ENCODE peak calls at places on chromosomes 16 and 17, in six cellular contexts. One of them, this sample, is unnamed.

GRCh38 chr17:40560592-40561293 is 4.5 kb downstream of the CCR7 start:
- DNase-seq in keratinocyte: no peak
- DNase-seq in body of pancreas: no peak
- DNase-seq in effector memory CD4-positive, alpha-beta T cell: peak; percentile 54
- DNase-seq in fibroblast of lung: peak; percentile 76
- DNase-seq in brain microvascular endothelial cell: peak; percentile 89
- DNase-seq in this sample: peak; percentile 63

GRCh38 chr16:6837722-6838121 is 494.9 kb upstream of the RBFOX1 start:
- DNase-seq in keratinocyte: no peak
- DNase-seq in body of pancreas: no peak
- DNase-seq in effector memory CD4-positive, alpha-beta T cell: no peak
- DNase-seq in fibroblast of lung: no peak
- DNase-seq in brain microvascular endothelial cell: no peak
- DNase-seq in this sample: no peak

GRCh38 chr16:88548985-88549384 is 21.2 kb upstream of the ZC3H18 start:
- DNase-seq in keratinocyte: no peak
- DNase-seq in body of pancreas: no peak
- DNase-seq in effector memory CD4-positive, alpha-beta T cell: no peak
- DNase-seq in fibroblast of lung: no peak
- DNase-seq in brain microvascular endothelial cell: no peak
- DNase-seq in this sample: no peak

GRCh38 chr16:10824111-10824893 is 5.7 kb upstream of the TVP23A start:
- DNase-seq in keratinocyte: no peak
- DNase-seq in body of pancreas: peak; percentile 99
- DNase-seq in effector memory CD4-positive, alpha-beta T cell: no peak
- DNase-seq in fibroblast of lung: no peak
- DNase-seq in brain microvascular endothelial cell: no peak
- DNase-seq in this sample: no peak

GRCh38 chr17:41885733-41886132 is 20.5 kb upstream of the KLHL11 start:
- DNase-seq in keratinocyte: no peak
- DNase-seq in body of pancreas: no peak
- DNase-seq in effector memory CD4-positive, alpha-beta T cell: no peak
- DNase-seq in fibroblast of lung: no peak
- DNase-seq in brain microvascular endothelial cell: no peak
- DNase-seq in this sample: no peak

GRCh38 chr17:82188001-82188961 is 24.4 kb downstream of the CCDC57 start:
- DNase-seq in keratinocyte: no peak
- DNase-seq in body of pancreas: no peak
- DNase-seq in effector memory CD4-positive, alpha-beta T cell: no peak
- DNase-seq in fibroblast of lung: no peak
- DNase-seq in brain microvascular endothelial cell: no peak
- DNase-seq in this sample: no peak

GRCh38 chr16:3158498-3159314 is 23.9 kb downstream of the ZNF213 start:
- DNase-seq in keratinocyte: peak; percentile 63
- DNase-seq in body of pancreas: peak; percentile 90
- DNase-seq in effector memory CD4-positive, alpha-beta T cell: peak; percentile 93
- DNase-seq in fibroblast of lung: peak; percentile 84
- DNase-seq in brain microvascular endothelial cell: peak; percentile 80
- DNase-seq in this sample: peak; percentile 94

GRCh38 chr17:28524476-28525415 is 18.6 kb downstream of the FOXN1 start:
- DNase-seq in keratinocyte: no peak
- DNase-seq in body of pancreas: peak; percentile 68
- DNase-seq in effector memory CD4-positive, alpha-beta T cell: no peak
- DNase-seq in fibroblast of lung: peak; percentile 53
- DNase-seq in brain microvascular endothelial cell: peak; percentile 35
- DNase-seq in this sample: no peak

GRCh38 chr17:61414141-61414935 is 14.7 kb downstream of the TBX2 start:
- DNase-seq in keratinocyte: no peak
- DNase-seq in body of pancreas: no peak
- DNase-seq in effector memory CD4-positive, alpha-beta T cell: no peak
- DNase-seq in fibroblast of lung: peak; percentile 72
- DNase-seq in brain microvascular endothelial cell: no peak
- DNase-seq in this sample: no peak

GRCh38 chr16:88005148-88005547 is 53.9 kb downstream of the BANP start:
- DNase-seq in keratinocyte: no peak
- DNase-seq in body of pancreas: no peak
- DNase-seq in effector memory CD4-positive, alpha-beta T cell: no peak
- DNase-seq in fibroblast of lung: no peak
- DNase-seq in brain microvascular endothelial cell: no peak
- DNase-seq in this sample: no peak

GRCh38 chr17:10018461-10018891 is 113.4 kb upstream of the RCVRN start:
- DNase-seq in keratinocyte: no peak
- DNase-seq in body of pancreas: no peak
- DNase-seq in effector memory CD4-positive, alpha-beta T cell: no peak
- DNase-seq in fibroblast of lung: no peak
- DNase-seq in brain microvascular endothelial cell: no peak
- DNase-seq in this sample: no peak

GRCh38 chr16:1213796-1214372 is 11.2 kb downstream of the TPSG1 start:
- DNase-seq in keratinocyte: no peak
- DNase-seq in body of pancreas: no peak
- DNase-seq in effector memory CD4-positive, alpha-beta T cell: no peak
- DNase-seq in fibroblast of lung: no peak
- DNase-seq in brain microvascular endothelial cell: no peak
- DNase-seq in this sample: no peak

GRCh38 chr17:74296548-74296936 is 22.5 kb downstream of the DNAI2 start:
- DNase-seq in keratinocyte: no peak
- DNase-seq in body of pancreas: peak; percentile 76
- DNase-seq in effector memory CD4-positive, alpha-beta T cell: peak; percentile 14
- DNase-seq in fibroblast of lung: peak; percentile 44
- DNase-seq in brain microvascular endothelial cell: peak; percentile 51
- DNase-seq in this sample: peak; percentile 26

GRCh38 chr17:18037482-18037881 is 1.5 kb downstream of the ATPAF2 start:
- DNase-seq in keratinocyte: no peak
- DNase-seq in body of pancreas: no peak
- DNase-seq in effector memory CD4-positive, alpha-beta T cell: no peak
- DNase-seq in fibroblast of lung: no peak
- DNase-seq in brain microvascular endothelial cell: no peak
- DNase-seq in this sample: no peak

GRCh38 chr16:54932737-54933254 is 2.1 kb downstream of the IRX5 start:
- DNase-seq in keratinocyte: no peak
- DNase-seq in body of pancreas: no peak
- DNase-seq in effector memory CD4-positive, alpha-beta T cell: no peak
- DNase-seq in fibroblast of lung: no peak
- DNase-seq in brain microvascular endothelial cell: no peak
- DNase-seq in this sample: no peak

GRCh38 chr17:43713494-43714162 is 45.0 kb downstream of the SOST start:
- DNase-seq in keratinocyte: no peak
- DNase-seq in body of pancreas: peak; percentile 39
- DNase-seq in effector memory CD4-positive, alpha-beta T cell: no peak
- DNase-seq in fibroblast of lung: no peak
- DNase-seq in brain microvascular endothelial cell: no peak
- DNase-seq in this sample: no peak

GRCh38 chr17:41579484-41580243 is 7.0 kb downstream of the KRT14 start:
- DNase-seq in keratinocyte: peak; percentile 89
- DNase-seq in body of pancreas: peak; percentile 92
- DNase-seq in effector memory CD4-positive, alpha-beta T cell: peak; percentile 43
- DNase-seq in fibroblast of lung: peak; percentile 61
- DNase-seq in brain microvascular endothelial cell: peak; percentile 83
- DNase-seq in this sample: peak; percentile 76

GRCh38 chr17:44607836-44608690 is 48.2 kb upstream of the MEIOC start:
- DNase-seq in keratinocyte: no peak
- DNase-seq in body of pancreas: no peak
- DNase-seq in effector memory CD4-positive, alpha-beta T cell: no peak
- DNase-seq in fibroblast of lung: peak; percentile 53
- DNase-seq in brain microvascular endothelial cell: peak; percentile 32
- DNase-seq in this sample: no peak

GRCh38 chr16:86325895-86326294 is 184.4 kb upstream of the FOXF1 start:
- DNase-seq in keratinocyte: no peak
- DNase-seq in body of pancreas: no peak
- DNase-seq in effector memory CD4-positive, alpha-beta T cell: no peak
- DNase-seq in fibroblast of lung: no peak
- DNase-seq in brain microvascular endothelial cell: no peak
- DNase-seq in this sample: no peak

GRCh38 chr17:15951368-15952047 is 6.6 kb downstream of the ADORA2B start:
- DNase-seq in keratinocyte: no peak
- DNase-seq in body of pancreas: no peak
- DNase-seq in effector memory CD4-positive, alpha-beta T cell: no peak
- DNase-seq in fibroblast of lung: no peak
- DNase-seq in brain microvascular endothelial cell: no peak
- DNase-seq in this sample: no peak

GRCh38 chr17:7767425-7768021 is 50.0 kb downstream of the DNAH2 start:
- DNase-seq in keratinocyte: no peak
- DNase-seq in body of pancreas: peak; percentile 66
- DNase-seq in effector memory CD4-positive, alpha-beta T cell: no peak
- DNase-seq in fibroblast of lung: peak; percentile 85
- DNase-seq in brain microvascular endothelial cell: no peak
- DNase-seq in this sample: no peak

GRCh38 chr17:64388961-64389565 is 1.6 kb downstream of the PECAM1 start:
- DNase-seq in keratinocyte: no peak
- DNase-seq in body of pancreas: no peak
- DNase-seq in effector memory CD4-positive, alpha-beta T cell: no peak
- DNase-seq in fibroblast of lung: no peak
- DNase-seq in brain microvascular endothelial cell: no peak
- DNase-seq in this sample: peak; percentile 55

GRCh38 chr17:18151290-18151689 is 32.3 kb upstream of the ALKBH5 start:
- DNase-seq in keratinocyte: no peak
- DNase-seq in body of pancreas: no peak
- DNase-seq in effector memory CD4-positive, alpha-beta T cell: no peak
- DNase-seq in fibroblast of lung: no peak
- DNase-seq in brain microvascular endothelial cell: no peak
- DNase-seq in this sample: no peak

GRCh38 chr17:5234645-5235576 is at the start of gene SCIMP:
- DNase-seq in keratinocyte: no peak
- DNase-seq in body of pancreas: no peak
- DNase-seq in effector memory CD4-positive, alpha-beta T cell: no peak
- DNase-seq in fibroblast of lung: no peak
- DNase-seq in brain microvascular endothelial cell: no peak
- DNase-seq in this sample: no peak

GRCh38 chr16:31064882-31065461 is 9.1 kb downstream of the ZNF668 start:
- DNase-seq in keratinocyte: peak; percentile 53
- DNase-seq in body of pancreas: no peak
- DNase-seq in effector memory CD4-positive, alpha-beta T cell: no peak
- DNase-seq in fibroblast of lung: peak; percentile 93
- DNase-seq in brain microvascular endothelial cell: peak; percentile 95
- DNase-seq in this sample: no peak

GRCh38 chr17:80260791-80261158 is at the start of gene RNF213:
- DNase-seq in keratinocyte: no peak
- DNase-seq in body of pancreas: peak; percentile 68
- DNase-seq in effector memory CD4-positive, alpha-beta T cell: peak; percentile 54
- DNase-seq in fibroblast of lung: peak; percentile 19
- DNase-seq in brain microvascular endothelial cell: no peak
- DNase-seq in this sample: peak; percentile 32

GRCh38 chr16:15963307-15963910 is 14.0 kb downstream of the ABCC1 start:
- DNase-seq in keratinocyte: no peak
- DNase-seq in body of pancreas: no peak
- DNase-seq in effector memory CD4-positive, alpha-beta T cell: no peak
- DNase-seq in fibroblast of lung: no peak
- DNase-seq in brain microvascular endothelial cell: no peak
- DNase-seq in this sample: no peak

GRCh38 chr17:61411114-61411943 is 11.7 kb downstream of the TBX2 start:
- DNase-seq in keratinocyte: no peak
- DNase-seq in body of pancreas: peak; percentile 51
- DNase-seq in effector memory CD4-positive, alpha-beta T cell: peak; percentile 25
- DNase-seq in fibroblast of lung: peak; percentile 88
- DNase-seq in brain microvascular endothelial cell: peak; percentile 31
- DNase-seq in this sample: no peak

GRCh38 chr16:54277845-54278703 is 8.5 kb downstream of the IRX3 start:
- DNase-seq in keratinocyte: no peak
- DNase-seq in body of pancreas: no peak
- DNase-seq in effector memory CD4-positive, alpha-beta T cell: no peak
- DNase-seq in fibroblast of lung: no peak
- DNase-seq in brain microvascular endothelial cell: no peak
- DNase-seq in this sample: peak; percentile 69

DNA sequence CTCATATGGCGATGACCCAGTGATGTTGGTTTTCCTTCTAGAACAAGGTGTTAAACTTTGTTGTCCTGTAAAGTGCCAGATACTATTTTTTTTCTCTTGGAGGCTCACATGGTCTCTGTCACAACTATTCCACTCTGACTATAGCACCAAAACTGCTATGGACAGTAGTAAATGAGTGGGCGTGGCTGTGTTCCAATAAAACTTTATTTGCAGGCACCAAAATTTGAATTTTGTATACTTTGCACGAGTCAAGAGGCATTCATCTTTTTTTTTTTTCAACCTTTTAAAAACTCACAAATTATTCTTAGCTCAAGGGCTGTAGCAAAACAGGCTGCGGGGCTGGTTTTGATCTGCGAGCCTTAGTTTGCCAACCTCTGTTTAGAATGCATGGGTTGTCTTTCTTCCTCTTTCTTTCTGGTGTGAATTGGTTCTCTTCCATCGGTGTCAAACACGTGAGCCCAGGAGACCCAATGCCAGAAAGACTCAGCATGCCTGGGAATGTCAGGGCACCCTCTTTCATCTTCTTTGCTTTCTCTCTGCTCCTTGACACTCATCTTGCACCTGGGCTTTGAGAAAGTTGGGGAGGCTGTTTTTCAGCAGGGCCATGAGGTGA is 2.1 kb downstream of the SYT17 start:
- DNase-seq in keratinocyte: no peak
- DNase-seq in body of pancreas: no peak
- DNase-seq in effector memory CD4-positive, alpha-beta T cell: no peak
- DNase-seq in fibroblast of lung: no peak
- DNase-seq in brain microvascular endothelial cell: no peak
- DNase-seq in this sample: no peak
- H3K4me3 ChIP-seq in keratinocyte: no peak overlapping the region
- H3K4me3 ChIP-seq in body of pancreas: no peak overlapping the region
- H3K4me3 ChIP-seq in effector memory CD4-positive, alpha-beta T cell: no peak overlapping the region
- H3K4me3 ChIP-seq in fibroblast of lung: no peak overlapping the region
- H3K4me3 ChIP-seq in brain microvascular endothelial cell: no peak overlapping the region
- H3K4me3 ChIP-seq in this sample: no peak overlapping the region

DNA sequence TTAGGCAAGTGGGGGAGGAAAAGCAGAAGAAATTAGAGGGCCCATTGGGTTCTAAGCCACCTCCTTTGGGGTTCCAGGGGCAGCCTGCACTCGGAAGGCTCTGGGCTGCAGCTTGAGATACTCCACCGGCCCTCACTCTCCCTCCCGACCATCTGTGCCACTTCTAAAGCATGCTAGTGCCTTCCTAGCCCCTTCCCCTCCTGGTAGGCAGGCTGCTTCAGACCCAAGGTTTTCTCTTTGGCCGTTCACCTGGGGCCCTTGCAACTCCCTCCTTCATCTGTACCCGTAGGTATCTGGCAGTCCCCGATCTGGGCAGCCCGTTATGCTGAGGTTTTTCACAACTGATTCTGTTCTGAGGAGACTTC is 98.5 kb downstream of the RAB11FIP4 start:
- DNase-seq in keratinocyte: no peak
- DNase-seq in body of pancreas: no peak
- DNase-seq in effector memory CD4-positive, alpha-beta T cell: no peak
- DNase-seq in fibroblast of lung: no peak
- DNase-seq in brain microvascular endothelial cell: no peak
- DNase-seq in this sample: no peak
- H3K4me3 ChIP-seq in keratinocyte: no peak overlapping the region
- H3K4me3 ChIP-seq in body of pancreas: no peak overlapping the region
- H3K4me3 ChIP-seq in effector memory CD4-positive, alpha-beta T cell: no peak overlapping the region
- H3K4me3 ChIP-seq in fibroblast of lung: no peak overlapping the region
- H3K4me3 ChIP-seq in brain microvascular endothelial cell: no peak overlapping the region
- H3K4me3 ChIP-seq in this sample: no peak overlapping the region

GRCh38 chr17:48052956-48053757 is 5.0 kb downstream of the NFE2L1 start:
- DNase-seq in keratinocyte: no peak
- DNase-seq in body of pancreas: peak; percentile 69
- DNase-seq in effector memory CD4-positive, alpha-beta T cell: no peak
- DNase-seq in fibroblast of lung: peak; percentile 47
- DNase-seq in brain microvascular endothelial cell: no peak
- DNase-seq in this sample: no peak
- H3K4me3 ChIP-seq in keratinocyte: peak overlapping the region; percentile 86
- H3K4me3 ChIP-seq in body of pancreas: no peak overlapping the region
- H3K4me3 ChIP-seq in effector memory CD4-positive, alpha-beta T cell: no peak overlapping the region
- H3K4me3 ChIP-seq in fibroblast of lung: peak overlapping the region; percentile 93
- H3K4me3 ChIP-seq in brain microvascular endothelial cell: no peak overlapping the region
- H3K4me3 ChIP-seq in this sample: no peak overlapping the region

GRCh38 chr17:76732734-76733617 is 4.2 kb downstream of the SRSF2 start:
- DNase-seq in keratinocyte: no peak
- DNase-seq in body of pancreas: no peak
- DNase-seq in effector memory CD4-positive, alpha-beta T cell: no peak
- DNase-seq in fibroblast of lung: peak; percentile 33
- DNase-seq in brain microvascular endothelial cell: no peak
- DNase-seq in this sample: no peak
- H3K4me3 ChIP-seq in keratinocyte: peak overlapping the region; percentile 100
- H3K4me3 ChIP-seq in body of pancreas: no peak overlapping the region
- H3K4me3 ChIP-seq in effector memory CD4-positive, alpha-beta T cell: no peak overlapping the region
- H3K4me3 ChIP-seq in fibroblast of lung: peak overlapping the region; percentile 93
- H3K4me3 ChIP-seq in brain microvascular endothelial cell: peak overlapping the region; percentile 80
- H3K4me3 ChIP-seq in this sample: no peak overlapping the region

This sample was measured in Jurkat, Clone E6-1.